ENCODE peak calls at places on chromosomes 13 and 19, in ten cellular contexts. F is stimulated activated CD8-positive, alpha-beta memory T cell treated with anti-CD3 and anti-CD28 coated beads, Interleukin-15, amount 100 ng/mL, for 24 hours; V is left lung; H is left ventricle myocardium inferior; G is activated CD4-positive, alpha-beta T cell treated with anti-CD3 and anti-CD28 coated beads for 1 hour; Z is anterior cingulate cortex; D is amniotic stem cell; P is B cell; T is activated gamma-delta T cell treated with anti-CD3 and anti-CD28 coated beads, Interleukin-2, amount 50 U/mL, for 16 hours; E is tibial artery. Y is an unnamed sample.

GRCh38 chr13:45879666-45880065 is 28.1 kb upstream of the SIAH3 start:
- DNase-seq in F (no peak), V (no peak), H (peak), G (no peak), Z (no peak), D (no peak), P (no peak), T (no peak), E (no peak), Y (peak)

GRCh38 chr13:25423831-25424230 is 52.1 kb downstream of the ATP8A2 start:
- DNase-seq in F (no peak), V (no peak), H (no peak), G (no peak), Z (no peak), D (no peak), P (no peak), T (no peak), E (no peak), Y (no peak)

GRCh38 chr19:15200575-15201364 is at the start of gene NOTCH3:
- DNase-seq in F (no peak), V (no peak), H (no peak), G (no peak), Z (no peak), D (no peak), P (no peak), T (no peak), E (no peak), Y (peak)

GRCh38 chr13:42654212-42654611 is 80.3 kb downstream of the TNFSF11 start:
- DNase-seq in F (no peak), V (no peak), H (no peak), G (no peak), Z (no peak), D (no peak), P (no peak), T (no peak), E (no peak), Y (no peak)

GRCh38 chr19:16702123-16702522 is 17.5 kb upstream of the NWD1 start:
- DNase-seq in F (no peak), V (no peak), H (peak), G (no peak), Z (no peak), D (no peak), P (no peak), T (no peak), E (no peak), Y (peak)

GRCh38 chr19:8545743-8546142 is 31.5 kb downstream of the MYO1F start:
- DNase-seq in F (no peak), V (no peak), H (no peak), G (no peak), Z (no peak), D (no peak), P (no peak), T (no peak), E (no peak), Y (no peak)

GRCh38 chr13:114231886-114232285 is 2.8 kb upstream of the CDC16 start:
- DNase-seq in F (no peak), V (no peak), H (no peak), G (no peak), Z (no peak), D (no peak), P (no peak), T (no peak), E (no peak), Y (no peak)

GRCh38 chr13:25378528-25378927 is 6.8 kb downstream of the ATP8A2 start:
- DNase-seq in F (no peak), V (no peak), H (no peak), G (no peak), Z (no peak), D (no peak), P (no peak), T (no peak), E (no peak), Y (no peak)

GRCh38 chr13:28532226-28533048 is 37.5 kb upstream of the FLT1 start:
- DNase-seq in F (no peak), V (no peak), H (peak), G (no peak), Z (no peak), D (no peak), P (no peak), T (no peak), E (no peak), Y (peak)

GRCh38 chr13:34833562-34834182 is 108.4 kb upstream of the NBEA start:
- DNase-seq in F (no peak), V (no peak), H (no peak), G (no peak), Z (no peak), D (no peak), P (no peak), T (no peak), E (no peak), Y (peak)

GRCh38 chr13:32407854-32408253 is 20.1 kb downstream of the N4BP2L1 start:
- DNase-seq in F (no peak), V (no peak), H (no peak), G (no peak), Z (no peak), D (no peak), P (no peak), T (no peak), E (no peak), Y (no peak)

GRCh38 chr13:49171358-49171757 is 48.8 kb upstream of the MLNR start:
- DNase-seq in F (no peak), V (no peak), H (no peak), G (no peak), Z (no peak), D (no peak), P (no peak), T (no peak), E (no peak), Y (no peak)

GRCh38 chr19:3047307-3048189 is 14.7 kb downstream of the TLE5 start:
- DNase-seq in F (no peak), V (peak), H (peak), G (peak), Z (no peak), D (no peak), P (peak), T (no peak), E (peak), Y (peak)

GRCh38 chr13:27171244-27171829 is at the start of gene USP12:
- DNase-seq in F (peak), V (no peak), H (peak), G (peak), Z (peak), D (peak), P (peak), T (peak), E (peak), Y (peak)

GRCh38 chr19:2888739-2889224 is 11.9 kb upstream of the ZNF57 start:
- DNase-seq in F (peak), V (peak), H (no peak), G (peak), Z (peak), D (no peak), P (peak), T (no peak), E (peak), Y (peak)

GRCh38 chr19:24033962-24034342 is 53.0 kb upstream of the ZNF254 start:
- DNase-seq in F (peak), V (peak), H (peak), G (no peak), Z (no peak), D (peak), P (peak), T (peak), E (peak), Y (peak)

GRCh38 chr13:40798380-40798779 is 9.0 kb downstream of the SLC25A15 start:
- DNase-seq in F (no peak), V (no peak), H (no peak), G (no peak), Z (no peak), D (no peak), P (no peak), T (no peak), E (no peak), Y (no peak)

GRCh38 chr19:30173593-30174356 is 198.4 kb upstream of the ZNF536 start:
- DNase-seq in F (no peak), V (no peak), H (no peak), G (no peak), Z (no peak), D (no peak), P (no peak), T (no peak), E (no peak), Y (no peak)

GRCh38 chr13:74325106-74325505 is 190.9 kb upstream of the KLF12 start:
- DNase-seq in F (no peak), V (no peak), H (no peak), G (no peak), Z (peak), D (peak), P (no peak), T (no peak), E (no peak), Y (peak)

GRCh38 chr13:26872444-26873173 is 112.0 kb upstream of the GPR12 start:
- DNase-seq in F (peak), V (no peak), H (peak), G (peak), Z (peak), D (no peak), P (no peak), T (peak), E (no peak), Y (peak)

GRCh38 chr19:35222373-35223005 is 6.0 kb downstream of the FAM187B start:
- DNase-seq in F (no peak), V (no peak), H (no peak), G (no peak), Z (no peak), D (no peak), P (no peak), T (no peak), E (no peak), Y (no peak)

GRCh38 chr13:108957369-108958012 is 328.1 kb downstream of the MYO16 start:
- DNase-seq in F (no peak), V (no peak), H (no peak), G (no peak), Z (no peak), D (peak), P (no peak), T (no peak), E (no peak), Y (no peak)

GRCh38 chr19:16435999-16436650 is 35.6 kb downstream of the EPS15L1 start:
- DNase-seq in F (no peak), V (no peak), H (no peak), G (no peak), Z (no peak), D (no peak), P (no peak), T (no peak), E (no peak), Y (peak)

GRCh38 chr13:107534548-107534947 is 680.8 kb downstream of the LIG4 start:
- DNase-seq in F (no peak), V (no peak), H (no peak), G (no peak), Z (no peak), D (no peak), P (no peak), T (no peak), E (no peak), Y (no peak)

GRCh38 chr19:12938054-12938535 is 314 bp upstream of the CALR start:
- DNase-seq in F (peak), V (peak), H (peak), G (peak), Z (peak), D (peak), P (peak), T (peak), E (peak), Y (peak)

GRCh38 chr13:40564342-40564997 is 102.0 kb downstream of the FOXO1 start:
- DNase-seq in F (no peak), V (no peak), H (no peak), G (no peak), Z (no peak), D (no peak), P (no peak), T (no peak), E (no peak), Y (no peak)

GRCh38 chr13:91017669-91018053 is 329.8 kb upstream of the MIR17HG start:
- DNase-seq in F (no peak), V (no peak), H (peak), G (no peak), Z (no peak), D (no peak), P (no peak), T (no peak), E (no peak), Y (no peak)

GRCh38 chr19:33344611-33345010 is 28.9 kb upstream of the CEBPG start:
- DNase-seq in F (no peak), V (no peak), H (no peak), G (no peak), Z (no peak), D (no peak), P (no peak), T (no peak), E (no peak), Y (no peak)

GRCh38 chr13:43572601-43573360 is 214.0 kb downstream of the ENOX1 start:
- DNase-seq in F (no peak), V (no peak), H (no peak), G (no peak), Z (no peak), D (peak), P (no peak), T (no peak), E (no peak), Y (no peak)

GRCh38 chr13:86932935-86933334 is 738.2 kb upstream of the SLITRK5 start:
- DNase-seq in F (no peak), V (no peak), H (no peak), G (no peak), Z (no peak), D (no peak), P (no peak), T (no peak), E (no peak), Y (no peak)

GRCh38 chr13:33610471-33611015 is 207.4 kb upstream of the RFC3 start:
- DNase-seq in F (peak), V (no peak), H (peak), G (peak), Z (peak), D (no peak), P (no peak), T (peak), E (peak), Y (peak)

GRCh38 chr19:51548891-51549305 is 17.4 kb upstream of the SIGLEC6 start:
- DNase-seq in F (no peak), V (no peak), H (no peak), G (no peak), Z (no peak), D (no peak), P (no peak), T (no peak), E (no peak), Y (no peak)

GRCh38 chr19:55694656-55695491 is 19.8 kb downstream of the EPN1 start:
- DNase-seq in F (no peak), V (no peak), H (peak), G (no peak), Z (no peak), D (no peak), P (no peak), T (no peak), E (peak), Y (no peak)

GRCh38 chr19:32650671-32651070 is 24.3 kb downstream of the ANKRD27 start:
- DNase-seq in F (no peak), V (no peak), H (no peak), G (no peak), Z (no peak), D (no peak), P (no peak), T (no peak), E (no peak), Y (no peak)

GRCh38 chr13:45238945-45239795 is 38.3 kb upstream of the KCTD4 start:
- DNase-seq in F (no peak), V (no peak), H (no peak), G (no peak), Z (no peak), D (no peak), P (no peak), T (no peak), E (no peak), Y (no peak)